ENCODE peak calls at places on chromosomes 12 and 14, in five cellular contexts. S, E, J, Y and N are unnamed samples.

GRCh38 chr12:67498981-67499380 is 149.6 kb upstream of the DYRK2 start:
- DNase-seq in E (peak), J (no peak), Y (no peak), S (no peak), N (no peak)

GRCh38 chr14:64990291-64990690 is 3.6 kb downstream of the FNTB start:
- DNase-seq in E (no peak), J (no peak), Y (no peak), S (no peak), N (no peak)

GRCh38 chr12:25347716-25348261 is 97.1 kb upstream of the KRAS start:
- DNase-seq in J (no peak), S (no peak), E (peak), Y (no peak), N (no peak)

GRCh38 chr12:21891763-21892217 is 49.4 kb downstream of the ABCC9 start:
- DNase-seq in Y (no peak), E (no peak), S (peak), J (peak), N (peak)

GRCh38 chr12:124497039-124497438 is 70.4 kb downstream of the NCOR2 start:
- DNase-seq in Y (no peak), J (peak), S (no peak), E (peak), N (no peak)

GRCh38 chr12:124586756-124587155 is 19.3 kb upstream of the NCOR2 start:
- DNase-seq in Y (no peak), S (no peak), J (no peak), E (no peak), N (peak)

GRCh38 chr12:48997719-48998496 is 1.3 kb downstream of the DDN start:
- DNase-seq in J (peak), Y (no peak), E (no peak), S (no peak), N (peak)

GRCh38 chr12:8018666-8019581 is 13.6 kb upstream of the FOXJ2 start:
- DNase-seq in E (no peak), S (no peak), J (peak), Y (no peak), N (no peak)

GRCh38 chr14:54776361-54777001 is 126.1 kb downstream of the GCH1 start:
- DNase-seq in S (peak), E (peak), Y (peak), J (peak), N (peak)

GRCh38 chr12:53660064-53660463 is 15.8 kb downstream of the ATP5MC2 start:
- DNase-seq in J (no peak), E (peak), Y (no peak), S (peak), N (no peak)

GRCh38 chr12:12210983-12211382 is 55.9 kb downstream of the LRP6 start:
- DNase-seq in E (no peak), S (no peak), J (no peak), Y (no peak), N (no peak)

GRCh38 chr14:97177016-97177415 is 379.8 kb downstream of the VRK1 start:
- DNase-seq in Y (no peak), E (peak), J (no peak), S (no peak), N (no peak)

GRCh38 chr12:57734586-57734985 is 4.0 kb downstream of the AGAP2 start:
- DNase-seq in E (no peak), Y (no peak), J (no peak), S (no peak), N (no peak)

GRCh38 chr14:69760810-69761209 is 6.1 kb upstream of the SRSF5 start:
- DNase-seq in J (no peak), Y (peak), S (no peak), E (no peak), N (no peak)

GRCh38 chr12:65881965-65882413 is 57.7 kb downstream of the HMGA2 start:
- DNase-seq in E (peak), Y (no peak), J (peak), S (peak), N (peak)

GRCh38 chr12:685388-685787 is 22.1 kb upstream of the NINJ2 start:
- DNase-seq in S (no peak), E (no peak), Y (peak), J (no peak), N (peak)

GRCh38 chr12:32988982-32989381 is 92.4 kb upstream of the PKP2 start:
- DNase-seq in J (no peak), S (no peak), E (no peak), Y (no peak), N (no peak)

GRCh38 chr14:61527325-61528100 is 167.8 kb upstream of the HIF1A start:
- DNase-seq in E (peak), J (no peak), S (no peak), Y (peak), N (no peak)
- TF ChIP-seq CTCF in E (no peak), J (no peak), S (no peak), Y (peak), N (no peak)

DNA sequence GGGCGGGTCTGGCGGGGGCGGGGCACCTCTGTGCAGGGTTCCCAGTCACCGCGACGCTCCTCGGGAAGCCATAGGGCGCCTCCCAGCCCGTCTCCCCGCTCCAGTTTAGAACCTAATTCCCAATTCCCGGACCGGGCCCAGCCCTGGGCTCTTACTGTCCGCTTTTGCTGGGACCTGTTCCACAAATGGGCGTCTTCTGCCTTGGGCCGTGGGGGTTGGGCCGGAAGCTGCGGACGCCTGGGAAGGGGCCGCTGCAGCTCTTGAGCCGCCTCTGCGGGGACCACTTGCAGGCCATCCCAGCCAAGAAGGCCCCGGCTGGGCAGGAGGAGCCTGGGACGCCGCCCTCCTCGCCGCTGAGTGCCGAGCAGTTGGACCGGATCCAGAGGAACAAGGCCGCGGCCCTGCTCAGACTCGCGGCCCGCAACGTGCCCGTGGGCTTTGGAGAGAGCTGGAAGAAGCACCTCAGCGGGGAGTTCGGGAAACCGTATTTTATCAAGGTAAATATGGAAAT is 800 bp downstream of the UNG start:
- DNase-seq in Y (peak), J (peak), E (peak), S (peak), N (no peak)
- H3K4me3 ChIP-seq in Y (peak), J (peak), E (peak), S (peak), N (peak)

GRCh38 chr12:47816646-47817271 is 2.9 kb downstream of the HDAC7 start:
- DNase-seq in Y (no peak), S (no peak), E (no peak), J (no peak), N (no peak)

GRCh38 chr12:47818701-47819543 is 781 bp downstream of the HDAC7 start:
- DNase-seq in J (peak), S (peak), Y (no peak), E (peak), N (peak)

GRCh38 chr12:47818382-47818700 is 1.4 kb downstream of the HDAC7 start:
- DNase-seq in Y (no peak), J (no peak), E (no peak), S (no peak), N (no peak)

GRCh38 chr12:47818007-47818376 is 1.7 kb downstream of the HDAC7 start:
- DNase-seq in E (no peak), S (no peak), J (no peak), Y (no peak), N (no peak)

DNA sequence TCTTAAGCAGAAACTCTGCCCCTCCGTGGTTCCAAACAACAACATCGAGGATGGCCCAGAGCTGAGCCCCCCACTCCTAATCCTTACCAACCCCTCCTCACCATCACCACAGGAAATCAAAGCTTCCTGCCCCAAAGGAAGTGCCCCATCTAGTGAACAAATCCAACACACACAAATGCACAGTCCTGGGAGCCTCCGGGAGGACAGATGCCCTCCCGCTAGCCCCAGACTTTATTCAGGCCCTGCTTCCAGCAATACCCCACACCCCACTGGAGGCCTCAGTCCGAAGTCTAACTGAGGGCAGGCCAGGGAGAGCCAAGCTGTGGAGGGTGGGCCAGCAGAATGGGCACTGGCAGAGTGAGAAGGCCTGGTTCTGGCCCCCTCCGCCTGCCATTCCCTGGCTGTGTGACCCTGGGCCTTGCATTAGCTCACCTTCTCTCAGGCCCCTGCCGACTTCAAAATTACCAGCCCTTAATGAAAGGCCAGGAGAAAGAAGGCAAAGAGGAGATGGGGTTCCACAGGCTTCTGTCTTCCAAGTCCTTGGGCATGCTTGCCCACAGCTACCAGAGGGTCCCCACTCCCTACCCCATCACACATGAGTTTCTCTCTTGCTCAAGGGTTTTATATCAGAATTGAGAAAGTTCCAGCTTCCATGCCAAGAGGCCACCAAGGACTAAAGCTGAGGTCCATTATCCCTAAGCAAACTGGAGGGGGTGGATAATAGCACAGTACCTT is 2.3 kb downstream of the HDAC7 start:
- DNase-seq in E (no peak), J (no peak), Y (no peak), S (no peak), N (no peak)
- TF ChIP-seq CTCF in E (peak), J (no peak), Y (peak), S (no peak), N (no peak)

GRCh38 chr14:50362791-50363733 is 33.6 kb downstream of the CDKL1 start:
- DNase-seq in Y (no peak), J (no peak), E (peak), S (no peak), N (no peak)
- H3K4me3 ChIP-seq in Y (no peak), J (peak), E (peak), S (peak), N (no peak)

GRCh38 chr12:128976120-128976519 is 122.8 kb downstream of the GLT1D1 start:
- DNase-seq in J (no peak), E (no peak), Y (peak), S (no peak), N (no peak)
- TF ChIP-seq CTCF in J (no peak), E (no peak), Y (peak), S (no peak), N (no peak)

GRCh38 chr12:56484566-56484965 is 3.4 kb downstream of the GLS2 start:
- DNase-seq in Y (no peak), J (no peak), E (no peak), S (no peak), N (no peak)

GRCh38 chr12:56488041-56488955 is at the start of gene GLS2:
- DNase-seq in S (peak), J (peak), E (peak), Y (peak), N (peak)

GRCh38 chr12:56486694-56487093 is 1.3 kb downstream of the GLS2 start:
- DNase-seq in Y (no peak), E (no peak), S (no peak), J (no peak), N (no peak)

DNA sequence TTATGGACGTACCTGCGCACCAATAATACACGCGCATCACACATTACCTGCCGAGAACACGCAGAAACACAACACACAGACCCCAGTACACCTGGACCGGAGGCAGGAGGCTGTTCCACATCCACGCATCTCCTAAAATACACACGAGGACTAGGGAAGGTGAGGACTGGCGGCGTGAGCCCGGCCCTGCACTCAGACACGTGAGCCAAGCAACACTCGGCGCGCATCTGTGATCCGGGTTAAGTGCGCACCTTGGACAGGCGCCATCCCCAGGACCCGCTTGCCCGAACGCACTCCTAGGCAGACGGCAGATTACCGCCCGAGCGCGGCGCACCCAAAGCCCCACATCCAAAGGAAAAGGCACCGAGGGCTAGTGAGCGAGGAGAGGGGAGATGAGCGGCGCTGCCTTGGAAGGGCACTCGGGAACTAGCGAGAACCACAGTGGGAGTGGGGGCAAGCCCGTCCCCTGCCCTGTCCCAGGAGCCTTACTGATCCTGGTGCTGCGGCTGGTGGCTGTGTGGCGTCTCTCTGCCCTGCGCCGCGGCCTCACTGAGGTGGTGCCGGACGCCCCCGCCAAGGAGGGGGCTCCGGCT is 417 bp downstream of the GLS2 start:
- DNase-seq in E (no peak), J (peak), S (no peak), Y (no peak), N (peak)
- H3K4me3 ChIP-seq in E (peak), J (peak), S (peak), Y (peak), N (no peak)

GRCh38 chr14:52094871-52095270 is 26.0 kb upstream of the NID2 start:
- DNase-seq in E (no peak), Y (no peak), J (no peak), S (no peak), N (no peak)

GRCh38 chr14:52091913-52092312 is 23.1 kb upstream of the NID2 start:
- DNase-seq in J (no peak), E (peak), Y (no peak), S (no peak), N (no peak)

GRCh38 chr14:52086755-52087154 is 17.9 kb upstream of the NID2 start:
- DNase-seq in E (peak), Y (peak), J (no peak), S (no peak), N (no peak)

GRCh38 chr14:52090936-52091335 is 22.1 kb upstream of the NID2 start:
- DNase-seq in J (no peak), S (no peak), Y (no peak), E (no peak), N (no peak)

DNA sequence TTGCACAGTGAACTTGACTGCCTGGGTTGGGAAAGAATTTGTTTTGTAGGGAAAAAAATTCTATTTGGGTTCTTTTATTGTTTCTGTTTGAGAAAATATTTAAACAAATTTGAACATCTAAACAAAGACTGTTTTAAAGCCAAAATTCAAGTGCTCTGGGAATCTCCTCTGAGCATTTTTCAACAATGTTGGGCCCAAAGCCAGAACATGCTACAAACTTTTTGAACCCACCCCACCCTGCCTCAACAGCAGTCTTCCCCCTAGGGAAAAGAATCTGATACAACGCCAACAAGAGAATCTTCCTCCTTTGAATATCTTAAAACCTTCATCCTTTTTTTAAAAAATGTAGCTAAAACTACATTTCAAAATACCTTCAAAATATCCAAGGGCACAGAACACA is 20.3 kb upstream of the NID2 start:
- DNase-seq in Y (no peak), S (no peak), E (peak), J (no peak), N (no peak)
- TF ChIP-seq CTCF in Y (no peak), S (no peak), E (no peak), J (no peak), N (no peak)

GRCh38 chr14:53126705-53127104 is 26.4 kb downstream of the DDHD1 start:
- DNase-seq in S (no peak), E (no peak), J (no peak), Y (no peak), N (no peak)

GRCh38 chr14:53127151-53127550 is 26.0 kb downstream of the DDHD1 start:
- DNase-seq in Y (no peak), S (no peak), E (no peak), J (no peak), N (no peak)

GRCh38 chr14:53128303-53128702 is 24.8 kb downstream of the DDHD1 start:
- DNase-seq in S (no peak), J (no peak), E (no peak), Y (no peak), N (no peak)

GRCh38 chr14:53127832-53128231 is 25.3 kb downstream of the DDHD1 start:
- DNase-seq in S (no peak), E (no peak), J (no peak), Y (no peak), N (no peak)

DNA sequence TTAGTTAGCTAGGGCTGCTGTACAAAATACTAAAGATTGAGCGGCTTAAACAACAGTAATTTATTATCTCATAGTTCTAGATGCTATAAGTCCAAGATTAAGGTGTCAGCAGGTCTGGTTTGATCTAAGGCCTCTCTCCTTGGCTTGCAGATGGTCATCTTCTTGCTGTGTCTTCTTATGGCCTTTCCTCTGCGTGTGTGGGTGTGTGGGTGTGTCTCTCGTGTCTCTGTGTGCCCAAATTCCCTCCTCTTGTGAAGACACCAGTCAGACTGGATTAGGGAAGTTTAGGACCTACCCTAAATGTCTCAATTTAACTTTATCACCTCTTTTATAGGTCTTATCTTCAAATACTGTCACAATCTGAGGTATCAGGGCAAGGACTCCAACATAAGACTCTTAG is 28.3 kb downstream of the DDHD1 start:
- DNase-seq in Y (no peak), S (no peak), J (no peak), E (no peak), N (no peak)
- H3K4me3 ChIP-seq in Y (no peak), S (no peak), J (no peak), E (no peak), N (no peak)

GRCh38 chr14:31726337-31726736 is 165.1 kb downstream of the NUBPL start:
- DNase-seq in E (no peak), J (no peak), S (no peak), Y (no peak), N (no peak)

DNA sequence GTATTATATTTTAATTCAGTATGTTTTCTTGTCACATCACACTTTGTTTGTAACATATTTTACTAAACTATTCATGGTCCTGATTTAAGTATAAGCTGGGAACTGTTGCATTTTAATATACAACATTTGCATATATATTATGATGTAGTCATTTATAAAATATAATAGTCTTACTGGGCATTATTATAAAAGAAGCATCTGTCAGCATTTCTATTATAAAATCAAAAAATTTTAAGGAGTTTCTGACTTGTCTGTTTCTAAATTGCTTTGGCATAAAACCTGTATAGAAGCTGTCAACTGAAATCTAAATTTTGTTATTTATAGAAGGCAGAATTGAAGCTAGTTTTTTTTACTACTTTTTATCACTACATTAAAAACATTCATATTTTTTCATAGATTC is 166.6 kb downstream of the NUBPL start:
- DNase-seq in S (no peak), J (no peak), Y (no peak), E (no peak), N (no peak)
- TF ChIP-seq CTCF in S (no peak), J (no peak), Y (no peak), E (no peak), N (no peak)

GRCh38 chr14:105093426-105094192 is 28.4 kb upstream of the GPR132 start:
- DNase-seq in E (peak), J (no peak), S (peak), Y (peak), N (peak)

GRCh38 chr14:105095236-105095805 is 30.1 kb upstream of the GPR132 start:
- DNase-seq in S (peak), Y (no peak), J (no peak), E (no peak), N (no peak)

GRCh38 chr14:105096206-105096875 is 31.1 kb upstream of the GPR132 start:
- DNase-seq in E (no peak), Y (no peak), J (no peak), S (peak), N (peak)

GRCh38 chr14:105092912-105093425 is 27.7 kb upstream of the GPR132 start:
- DNase-seq in J (peak), S (peak), E (peak), Y (peak), N (peak)

GRCh38 chr14:105094193-105094907 is 29.1 kb upstream of the GPR132 start:
- DNase-seq in Y (no peak), S (peak), E (no peak), J (no peak), N (peak)
- H3K4me3 ChIP-seq in Y (peak), S (peak), E (peak), J (peak), N (no peak)